ENCODE peak calls at places on chromosomes 11 and 22, in nine cellular contexts. P is uterus, T is heart left ventricle, V is spleen, C is ovary, R is stomach, A is adrenal gland, G is sigmoid colon, I is prostate gland. O is an unnamed sample.

GRCh38 chr11:77316733-77317342 is 15.4 kb upstream of the GDPD4 start:
- DNase-seq in I (no peak), A (no peak), R (no peak), P (no peak), V (no peak), G (peak), T (no peak), C (no peak), O (no peak)

GRCh38 chr22:41308544-41308947 is 7.2 kb downstream of the ZC3H7B start:
- DNase-seq in G (no peak), I (no peak), T (no peak), V (no peak), C (no peak), R (no peak), A (peak), P (no peak), O (no peak)

GRCh38 chr11:13376838-13377237 is 86.2 kb downstream of the BTBD10 start:
- DNase-seq in I (no peak), P (no peak), R (no peak), T (no peak), C (no peak), G (no peak), A (no peak), V (no peak), O (no peak)

GRCh38 chr11:84993386-84993785 is 633.8 kb downstream of the DLG2 start:
- DNase-seq in R (no peak), P (no peak), V (no peak), I (no peak), G (no peak), C (no peak), A (no peak), T (no peak), O (peak)

GRCh38 chr22:47943729-47944700 is 1181.6 kb downstream of the TBC1D22A start:
- DNase-seq in V (no peak), C (no peak), G (no peak), I (no peak), A (no peak), P (no peak), T (no peak), R (no peak), O (no peak)

GRCh38 chr11:104146421-104146820 is 17.5 kb downstream of the PDGFD start:
- DNase-seq in T (no peak), A (no peak), V (no peak), R (no peak), G (no peak), C (no peak), P (no peak), I (no peak), O (no peak)

GRCh38 chr11:61902313-61902712 is 11.0 kb upstream of the FADS3 start:
- DNase-seq in R (no peak), I (no peak), T (no peak), V (no peak), C (no peak), G (no peak), A (no peak), P (no peak), O (no peak)

GRCh38 chr11:61682093-61682732 is 2.0 kb downstream of the DAGLA start:
- DNase-seq in C (no peak), A (no peak), R (peak), T (peak), V (no peak), I (no peak), P (no peak), G (peak), O (no peak)

GRCh38 chr11:110565344-110565684 is 135.6 kb downstream of the FDX1 start:
- DNase-seq in A (peak), V (no peak), G (no peak), C (no peak), P (no peak), I (no peak), T (no peak), R (no peak), O (no peak)

GRCh38 chr22:49971232-49972162 is 10.9 kb downstream of the PIM3 start:
- DNase-seq in I (peak), P (peak), T (peak), G (peak), A (peak), R (peak), C (peak), V (peak), O (peak)

GRCh38 chr22:21926728-21927127 is 25.9 kb downstream of the PPM1F start:
- DNase-seq in A (no peak), V (peak), C (no peak), P (no peak), T (no peak), R (no peak), G (no peak), I (no peak), O (no peak)

GRCh38 chr11:100152751-100153150 is 534.3 kb upstream of the ARHGAP42 start:
- DNase-seq in V (no peak), I (no peak), C (no peak), P (no peak), T (no peak), G (no peak), R (no peak), A (no peak), O (no peak)

GRCh38 chr11:37804666-37805065 is 1206.6 kb upstream of the RAG2 start:
- DNase-seq in T (no peak), G (no peak), P (no peak), V (no peak), A (no peak), R (no peak), I (no peak), C (no peak), O (no peak)

GRCh38 chr11:116601734-116602636 is 170.8 kb downstream of the BUD13 start:
- DNase-seq in R (no peak), I (no peak), G (peak), P (peak), V (peak), T (no peak), C (peak), A (peak), O (peak)

DNA sequence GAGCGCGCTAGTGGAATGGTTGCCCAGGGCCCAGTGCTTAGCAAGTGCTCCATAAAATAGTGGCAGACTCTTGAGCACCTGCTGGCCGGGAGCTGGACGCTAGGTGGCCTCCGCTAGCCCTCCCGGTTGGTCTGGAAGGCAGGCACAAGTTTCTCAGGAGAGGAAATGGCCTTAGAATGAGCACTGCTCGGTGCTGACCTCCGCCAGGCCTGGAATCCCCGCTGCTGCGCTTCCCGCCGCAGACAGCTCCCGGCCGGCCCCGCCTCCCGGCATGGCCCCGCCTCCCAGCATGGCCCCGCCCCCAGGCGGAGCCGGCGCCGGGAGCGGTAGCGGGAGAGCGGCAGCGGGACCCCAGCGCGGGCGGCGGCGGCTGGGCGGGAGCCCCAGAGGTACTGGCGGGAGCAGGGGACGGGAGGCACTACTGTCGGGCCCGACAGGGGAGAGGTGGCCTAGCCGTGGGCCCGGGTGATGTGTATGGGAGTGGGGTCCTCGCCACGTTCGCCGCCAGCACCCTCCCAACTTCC is at the start of gene SIPA1:
- DNase-seq in V (peak), R (peak), I (peak), G (peak), P (peak), C (peak), T (peak), A (peak), O (peak)
- TF ChIP-seq POLR2A in V (peak), R (no peak), I (peak), G (no peak), P (peak), C (peak), T (peak), A (peak), O (peak)

DNA sequence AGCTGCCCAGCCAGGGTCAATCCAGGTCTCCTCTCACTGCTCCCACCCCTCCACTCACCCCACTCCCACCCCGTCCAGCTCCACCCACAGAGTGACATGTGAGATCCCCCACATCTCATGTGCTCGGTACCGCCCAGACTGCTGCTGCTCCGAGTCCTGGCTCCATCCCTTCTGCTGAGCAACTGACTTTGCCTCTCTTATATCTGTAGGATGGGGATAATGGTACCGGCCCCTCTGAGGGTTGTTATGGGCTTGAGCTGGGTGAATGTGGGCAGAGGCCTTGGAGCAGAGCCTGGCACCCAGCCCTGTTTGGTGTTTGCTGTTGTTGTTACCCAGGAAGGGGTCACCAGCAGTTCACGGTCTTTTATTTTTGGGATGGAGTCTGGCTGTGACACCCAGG is 77.0 kb downstream of the ST3GAL4 start:
- DNase-seq in G (no peak), A (peak), I (no peak), V (no peak), P (no peak), C (no peak), R (no peak), T (no peak), O (no peak)
- TF ChIP-seq POLR2A in G (no peak), A (no peak), I (no peak), V (no peak), P (no peak), C (no peak), R (no peak), T (no peak), O (no peak)

GRCh38 chr11:68297812-68298658 is 14.4 kb upstream of the LRP5 start:
- DNase-seq in A (peak), P (peak), I (peak), C (peak), R (peak), V (peak), T (peak), G (peak), O (peak)
- TF ChIP-seq POLR2A in A (no peak), P (peak), I (no peak), C (no peak), R (no peak), V (no peak), T (no peak), G (no peak), O (no peak)

GRCh38 chr11:19077965-19078364 is 17.4 kb upstream of the MRGPRX2 start:
- DNase-seq in C (no peak), V (no peak), T (no peak), I (no peak), A (no peak), P (no peak), G (no peak), R (no peak), O (no peak)
- TF ChIP-seq POLR2A in C (no peak), V (no peak), T (no peak), I (no peak), A (no peak), P (no peak), G (no peak), R (no peak), O (no peak)

DNA sequence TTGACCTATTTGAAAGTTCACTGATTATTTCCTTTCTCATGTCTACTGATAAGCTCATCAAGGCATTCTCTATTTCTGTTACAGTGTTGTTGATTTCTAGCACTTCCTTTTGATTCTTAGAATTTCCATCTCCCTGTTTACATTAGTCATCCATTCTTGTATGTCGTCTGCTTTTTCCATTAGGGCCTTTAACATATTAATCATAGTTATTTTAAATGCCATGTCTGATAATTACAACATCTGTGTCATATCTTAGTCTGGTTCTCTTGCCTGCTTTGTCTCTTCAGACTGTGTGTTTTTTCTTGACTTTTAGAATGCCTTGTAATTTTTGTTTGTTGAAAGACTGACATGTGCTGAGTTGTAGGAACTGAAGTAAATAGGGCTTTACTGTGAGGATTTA is 602.1 kb downstream of the SOX6 start:
- DNase-seq in G (no peak), R (no peak), P (no peak), V (no peak), I (no peak), T (no peak), A (no peak), C (no peak), O (no peak)
- TF ChIP-seq POLR2A in G (no peak), R (no peak), P (no peak), V (no peak), I (no peak), T (no peak), A (no peak), C (no peak), O (no peak)

DNA sequence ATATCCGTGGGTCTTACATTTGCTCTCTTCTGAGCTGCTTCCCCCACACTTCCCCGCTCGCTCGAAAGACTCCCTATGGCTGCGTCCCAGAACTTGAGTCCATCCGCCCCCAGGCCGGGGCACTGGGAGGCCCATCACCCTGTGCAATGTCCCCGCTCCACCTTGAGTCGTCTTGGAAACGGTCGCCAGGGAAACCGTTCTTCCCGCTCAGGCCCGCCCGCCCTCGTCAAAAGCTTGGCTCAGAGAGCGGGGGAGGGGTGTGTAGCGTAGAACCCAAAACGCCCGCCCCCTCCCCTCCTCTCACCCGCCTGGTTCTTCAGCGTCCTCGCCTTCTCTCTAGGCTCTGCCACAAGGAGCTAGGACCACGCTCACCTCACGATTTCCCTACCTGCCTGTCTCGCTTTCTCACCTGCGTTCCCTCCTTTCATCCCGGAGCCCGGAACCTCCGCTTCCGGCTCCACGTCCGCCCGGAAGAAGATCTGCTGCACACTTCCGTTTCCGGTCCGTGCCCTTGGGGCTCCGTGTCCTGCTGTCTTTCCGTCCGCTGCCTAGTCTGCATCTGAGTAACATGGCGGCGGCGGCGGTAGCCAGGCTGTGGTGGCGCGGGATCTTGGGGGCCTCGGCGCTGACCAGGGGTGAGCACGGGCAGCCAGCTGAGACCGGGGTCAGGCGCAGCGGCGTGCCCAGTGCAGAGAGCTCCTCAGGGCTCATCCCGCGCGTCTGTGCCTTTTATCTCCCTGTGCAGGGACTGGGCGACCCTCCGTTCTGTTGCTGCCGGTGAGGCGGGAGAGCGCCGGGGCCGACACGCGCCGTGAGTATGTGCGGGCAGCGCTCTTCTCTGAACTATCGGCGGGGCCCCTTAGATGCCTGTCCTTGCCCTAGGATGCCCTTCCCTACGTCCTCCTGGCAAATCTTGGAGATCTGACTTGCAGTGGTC is at the start of the genes KBTBD4 and NDUFS3:
- DNase-seq in C (peak), P (peak), V (peak), I (peak), R (peak), T (peak), A (peak), G (peak), O (peak)
- TF ChIP-seq POLR2A in C (peak), P (peak), V (peak), I (peak), R (no peak), T (peak), A (peak), G (peak), O (peak)

DNA sequence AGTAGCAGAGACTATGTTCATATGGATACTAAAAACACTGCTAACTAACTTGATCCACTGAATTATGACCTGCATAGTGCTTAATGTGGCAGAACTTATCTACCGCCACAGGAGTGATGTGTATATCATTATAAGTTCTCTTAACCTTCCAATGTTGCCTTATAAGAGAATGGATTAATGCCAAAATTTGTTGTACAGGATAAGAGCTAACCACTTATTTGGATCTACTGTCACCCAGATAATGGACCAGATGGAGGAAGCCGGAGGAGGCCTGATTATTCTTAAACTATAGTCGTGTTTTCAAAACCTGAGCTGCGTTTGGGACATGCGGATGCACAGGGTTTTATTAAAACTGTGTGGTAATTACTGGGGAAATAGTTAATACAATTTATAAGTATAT is 1.9 kb upstream of the OR51B4 start:
- DNase-seq in R (no peak), V (no peak), A (no peak), G (no peak), T (no peak), C (no peak), P (no peak), I (no peak), O (peak)
- TF ChIP-seq POLR2A in R (no peak), V (no peak), A (no peak), G (no peak), T (no peak), C (no peak), P (no peak), I (no peak), O (peak)

GRCh38 chr11:57530596-57531507 is at the start of gene TIMM10:
- DNase-seq in I (peak), G (peak), A (peak), R (peak), T (peak), V (peak), C (peak), P (peak), O (peak)
- TF ChIP-seq POLR2A in I (peak), G (peak), A (peak), R (no peak), T (peak), V (no peak), C (no peak), P (peak), O (peak)

GRCh38 chr11:73398721-73399120 is 22.5 kb downstream of the RELT start:
- DNase-seq in P (no peak), A (no peak), C (no peak), T (peak), R (no peak), I (no peak), V (no peak), G (no peak), O (no peak)

GRCh38 chr11:73401924-73402833 is 26.0 kb downstream of the RELT start:
- DNase-seq in T (no peak), A (peak), V (no peak), G (no peak), I (no peak), C (no peak), R (no peak), P (no peak), O (no peak)

GRCh38 chr11:73401217-73401923 is 25.2 kb downstream of the RELT start:
- DNase-seq in G (no peak), V (no peak), P (no peak), A (peak), R (no peak), T (no peak), C (no peak), I (no peak), O (no peak)

GRCh38 chr11:73399159-73400090 is 23.2 kb downstream of the RELT start:
- DNase-seq in T (peak), A (no peak), P (no peak), I (no peak), G (peak), C (no peak), R (no peak), V (no peak), O (peak)

GRCh38 chr11:73400293-73400692 is 24.1 kb downstream of the RELT start:
- DNase-seq in C (no peak), T (no peak), G (no peak), P (no peak), R (no peak), V (no peak), A (peak), I (no peak), O (no peak)
- TF ChIP-seq POLR2A in C (no peak), T (no peak), G (no peak), P (no peak), R (no peak), V (no peak), A (no peak), I (no peak), O (no peak)

DNA sequence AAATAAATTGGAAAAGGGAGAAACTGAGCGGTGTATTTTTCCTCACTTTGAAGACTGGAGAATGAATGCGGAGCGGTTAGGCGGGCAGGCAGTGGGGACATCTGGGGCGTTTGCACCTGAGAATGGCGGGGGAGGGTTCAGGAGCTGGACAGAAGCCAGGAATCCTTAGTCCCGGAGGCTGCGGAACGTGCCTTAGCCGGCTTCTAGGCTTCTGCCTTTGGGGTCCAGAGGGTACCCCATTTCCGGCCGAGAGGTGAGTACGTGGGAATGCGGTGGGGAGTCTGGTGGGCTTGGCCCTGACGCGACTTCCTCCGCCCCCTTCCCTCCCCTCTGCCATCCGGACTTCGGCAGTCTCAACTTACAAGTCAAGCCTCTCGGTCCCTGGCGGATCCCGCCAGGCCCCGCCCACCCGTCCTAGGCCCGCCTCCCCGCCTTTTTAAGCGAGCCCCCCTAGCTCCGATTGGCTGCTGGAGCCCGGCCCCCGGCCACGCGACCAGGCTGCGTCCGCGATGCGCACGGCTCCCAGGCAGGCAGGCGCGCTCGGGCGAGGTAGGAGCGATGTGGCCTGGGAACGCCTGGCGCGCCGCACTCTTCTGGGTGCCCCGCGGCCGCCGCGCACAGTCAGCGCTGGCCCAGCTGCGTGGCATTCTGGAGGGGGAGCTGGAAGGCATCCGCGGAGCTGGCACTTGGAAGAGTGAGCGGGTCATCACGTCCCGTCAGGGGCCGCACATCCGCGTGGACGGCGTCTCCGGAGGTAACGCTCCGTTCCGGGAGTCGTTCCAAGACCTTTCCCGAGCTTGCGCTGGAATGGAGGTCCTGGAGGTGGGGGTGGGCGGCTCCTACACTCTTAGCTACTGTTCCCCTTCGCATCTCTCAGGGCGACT is at the start of gene GCAT:
- DNase-seq in P (peak), R (peak), I (peak), T (peak), C (peak), G (peak), A (peak), V (peak), O (peak)
- TF ChIP-seq POLR2A in P (peak), R (no peak), I (peak), T (peak), C (no peak), G (peak), A (peak), V (no peak), O (peak)